ENCODE peak calls at places on chromosome 15, in nine cellular contexts. B is endothelial cell; G is activated CD4-positive, alpha-beta T cell treated with anti-CD3 and anti-CD28 coated beads for 4 hours; F is neural progenitor cell; Z is LoVo; Q is ELR; K is stimulated activated CD8-positive, alpha-beta memory T cell treated with anti-CD3 and anti-CD28 coated beads, Interleukin-2, amount 100 ng/mL, for 48 hours; N is mesothelial cell of epicardium; M is progenitor cell of endocrine pancreas. R is an unnamed sample.

GRCh38 chr15:66673410-66674322 is 28.4 kb upstream of the SMAD6 start:
- DNase-seq in M (no peak), N (no peak), B (peak), G (no peak), K (no peak), F (peak), Z (no peak), Q (peak), R (peak)

GRCh38 chr15:39344662-39345141 is 236.2 kb upstream of the THBS1 start:
- DNase-seq in Z (no peak), M (no peak), G (no peak), Q (peak), F (peak), N (no peak), B (no peak), K (no peak), R (no peak)

GRCh38 chr15:33722005-33722672 is 246.2 kb upstream of the CHRM5 start:
- DNase-seq in F (no peak), Z (no peak), G (no peak), M (no peak), B (no peak), K (no peak), N (no peak), Q (peak), R (no peak)

GRCh38 chr15:41945221-41945620 is 27.1 kb downstream of the EHD4 start:
- DNase-seq in G (no peak), B (no peak), Q (peak), K (no peak), N (no peak), F (no peak), M (no peak), Z (no peak), R (no peak)

GRCh38 chr15:96343529-96344072 is 13.1 kb downstream of the NR2F2 start:
- DNase-seq in K (no peak), Q (no peak), G (no peak), F (peak), M (no peak), Z (no peak), B (no peak), N (peak), R (no peak)

GRCh38 chr15:91032919-91033803 is 10.8 kb upstream of the VPS33B start:
- DNase-seq in Z (peak), K (peak), Q (peak), F (peak), N (no peak), M (peak), G (peak), B (peak), R (peak)

GRCh38 chr15:90174140-90174891 is 26.8 kb upstream of the SEMA4B start:
- DNase-seq in M (no peak), F (no peak), K (no peak), Z (no peak), N (no peak), G (no peak), B (no peak), Q (no peak), R (no peak)

GRCh38 chr15:97654677-97655076 is 305.8 kb upstream of the ARRDC4 start:
- DNase-seq in N (no peak), M (no peak), Z (no peak), K (no peak), Q (no peak), F (no peak), G (no peak), B (no peak), R (no peak)

GRCh38 chr15:78898540-78898939 is 25.9 kb downstream of the MORF4L1 start:
- DNase-seq in F (no peak), Z (no peak), K (no peak), Q (no peak), N (no peak), M (no peak), G (no peak), B (no peak), R (no peak)

GRCh38 chr15:77712438-77712837 is 79.7 kb upstream of the LINGO1 start:
- DNase-seq in Q (no peak), G (no peak), B (no peak), K (no peak), N (no peak), Z (no peak), F (no peak), M (no peak), R (no peak)

GRCh38 chr15:72778796-72779195 is 4.8 kb downstream of the ADPGK start:
- DNase-seq in K (no peak), Z (no peak), M (no peak), G (no peak), Q (no peak), F (no peak), B (no peak), N (no peak), R (no peak)

GRCh38 chr15:95559875-95560394 is 770.6 kb upstream of the NR2F2 start:
- DNase-seq in Q (peak), Z (peak), M (no peak), N (no peak), F (no peak), G (no peak), B (no peak), K (no peak), R (no peak)

GRCh38 chr15:54150255-54150654 is 172.0 kb downstream of the UNC13C start:
- DNase-seq in G (no peak), F (no peak), K (no peak), Q (no peak), Z (no peak), N (no peak), M (no peak), B (no peak), R (no peak)

GRCh38 chr15:88655103-88655553 is 16.3 kb downstream of the ISG20 start:
- DNase-seq in Q (no peak), Z (no peak), K (no peak), G (no peak), N (no peak), B (no peak), F (no peak), M (no peak), R (no peak)

GRCh38 chr15:96264801-96265515 is 65.5 kb upstream of the NR2F2 start:
- DNase-seq in G (no peak), F (no peak), B (no peak), Z (peak), Q (peak), M (no peak), K (no peak), N (no peak), R (no peak)

GRCh38 chr15:81278306-81279029 is 45.5 kb downstream of the STARD5 start:
- DNase-seq in M (no peak), G (no peak), K (no peak), N (no peak), Z (no peak), B (no peak), F (no peak), Q (no peak), R (no peak)

GRCh38 chr15:92069308-92070244 is 216.1 kb downstream of the SLCO3A1 start:
- DNase-seq in G (peak), B (no peak), M (no peak), K (peak), F (no peak), Z (peak), Q (peak), N (no peak), R (no peak)

GRCh38 chr15:67820992-67821783 is 4.1 kb upstream of the SKOR1 start:
- DNase-seq in F (peak), N (peak), M (peak), B (peak), Q (peak), G (no peak), K (no peak), Z (no peak), R (peak)

GRCh38 chr15:90845201-90845949 is 23.0 kb upstream of the FURIN start:
- DNase-seq in F (no peak), M (no peak), B (no peak), Q (peak), Z (peak), N (no peak), G (peak), K (no peak), R (peak)

GRCh38 chr15:31162721-31163510 is 61.4 kb upstream of the TRPM1 start:
- DNase-seq in B (no peak), Q (no peak), K (no peak), G (no peak), N (no peak), F (no peak), M (no peak), Z (no peak), R (no peak)

GRCh38 chr15:26873846-26874245 is 7.0 kb downstream of the GABRA5 start:
- DNase-seq in N (no peak), F (no peak), B (no peak), Q (no peak), K (no peak), M (no peak), G (no peak), Z (no peak), R (no peak)

GRCh38 chr15:66840615-66841014 is 138.6 kb downstream of the SMAD6 start:
- DNase-seq in B (no peak), Z (no peak), F (no peak), G (no peak), K (no peak), Q (no peak), M (no peak), N (no peak), R (no peak)

GRCh38 chr15:97200161-97200560 is 760.3 kb upstream of the ARRDC4 start:
- DNase-seq in K (no peak), Z (no peak), M (no peak), F (no peak), N (no peak), Q (peak), G (no peak), B (no peak), R (no peak)